ENCODE peak calls at places on chromosomes 13 and 19, in four cellular contexts. R, N, Y and V are unnamed samples.

GRCh38 chr13:72808917-72809500 is 27.1 kb downstream of the PIBF1 start:
- DNase-seq in Y (no peak), R (no peak), N (no peak), V (peak)

GRCh38 chr13:106520205-106521004 is 15.1 kb downstream of the EFNB2 start:
- DNase-seq in Y (no peak), N (no peak), R (no peak), V (no peak)

GRCh38 chr19:45424191-45425058 is 708 bp upstream of the ERCC1 start:
- DNase-seq in R (no peak), Y (peak), N (no peak), V (peak)

GRCh38 chr13:79483302-79483701 is 2.3 kb downstream of the NDFIP2 start:
- DNase-seq in R (no peak), Y (no peak), N (no peak), V (no peak)

GRCh38 chr13:23922005-23922932 is 25.0 kb upstream of the C1QTNF9B start:
- DNase-seq in R (no peak), N (no peak), Y (no peak), V (no peak)

GRCh38 chr13:108214511-108215383 is 589 bp downstream of the LIG4 start:
- DNase-seq in Y (no peak), N (no peak), R (no peak), V (no peak)

GRCh38 chr19:15525291-15525690 is 17.0 kb downstream of the CYP4F22 start:
- DNase-seq in N (no peak), R (no peak), Y (no peak), V (no peak)

GRCh38 chr19:46678110-46678732 is 17.2 kb upstream of the DACT3 start:
- DNase-seq in R (no peak), N (no peak), Y (peak), V (peak)

GRCh38 chr19:405138-405965 is 3.6 kb downstream of the C2CD4C start:
- DNase-seq in R (no peak), N (no peak), Y (peak), V (no peak)

GRCh38 chr19:6710273-6711077 is 10.0 kb downstream of the C3 start:
- DNase-seq in R (no peak), Y (peak), N (no peak), V (no peak)

GRCh38 chr19:41951686-41952172 is 7.4 kb downstream of the RABAC1 start:
- DNase-seq in Y (peak), N (no peak), R (peak), V (peak)

GRCh38 chr13:39603424-39603947 is 493 bp upstream of the LHFPL6 start:
- DNase-seq in R (no peak), N (no peak), Y (peak), V (no peak)

GRCh38 chr13:97982286-97982685 is 28.8 kb downstream of the IPO5 start:
- DNase-seq in N (no peak), Y (no peak), R (no peak), V (no peak)
- TF ChIP-seq SUZ12 in N (no peak), Y (no peak), R (no peak), V (no peak)

GRCh38 chr13:83880275-83881027 is 1.8 kb downstream of the SLITRK1 start:
- DNase-seq in Y (peak), N (no peak), R (no peak), V (no peak)

GRCh38 chr13:83877901-83878300 is 4.4 kb downstream of the SLITRK1 start:
- DNase-seq in N (no peak), R (no peak), Y (no peak), V (no peak)

GRCh38 chr13:83878691-83879410 is 3.4 kb downstream of the SLITRK1 start:
- DNase-seq in Y (peak), N (no peak), R (no peak), V (no peak)

GRCh38 chr13:83881031-83881727 is 1.1 kb downstream of the SLITRK1 start:
- DNase-seq in N (no peak), R (no peak), Y (no peak), V (no peak)

DNA sequence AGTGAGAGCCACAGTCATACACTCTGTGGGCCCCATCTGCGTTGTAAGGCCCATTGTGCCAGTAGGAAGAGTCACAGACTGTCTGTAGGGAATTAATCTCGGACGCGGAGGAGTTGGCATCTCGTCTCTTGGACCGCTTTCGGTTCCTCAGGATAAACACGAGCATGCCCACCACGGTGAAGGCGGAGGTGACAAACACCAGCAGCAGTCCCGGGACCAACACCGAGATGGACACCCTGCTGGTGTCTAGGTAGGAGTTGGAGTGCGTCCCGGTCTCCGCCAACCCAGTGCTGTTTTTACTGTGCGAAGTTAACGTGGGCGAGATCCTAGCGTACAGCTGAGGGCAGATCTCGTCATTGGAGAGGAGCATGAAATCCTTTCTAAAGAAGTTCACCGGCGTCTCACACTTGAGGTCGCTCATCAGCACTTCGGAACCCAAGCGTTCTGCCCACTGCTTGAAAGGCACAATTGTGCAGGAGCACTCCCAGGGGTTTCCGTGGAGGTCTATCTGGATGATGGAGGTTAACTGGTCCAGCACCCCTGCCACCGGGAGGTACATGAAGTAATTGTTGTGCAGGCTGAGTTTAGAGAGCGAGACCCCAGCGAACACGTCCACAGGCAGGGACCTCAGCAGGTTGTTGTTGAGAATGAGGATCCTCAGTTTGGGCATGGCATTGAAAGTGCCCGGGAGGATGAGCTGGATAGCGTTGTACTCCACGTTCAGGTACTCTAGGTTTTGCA is 2.7 kb downstream of the SLITRK1 start:
- DNase-seq in Y (peak), N (no peak), R (no peak), V (no peak)
- TF ChIP-seq SUZ12 in Y (peak), N (no peak), R (no peak), V (no peak)

GRCh38 chr19:29683009-29683408 is 17.7 kb downstream of the PLEKHF1 start:
- DNase-seq in N (no peak), R (no peak), Y (no peak), V (no peak)
- TF ChIP-seq SUZ12 in N (no peak), R (no peak), Y (no peak), V (no peak)

GRCh38 chr13:32023698-32024097 is 7.9 kb upstream of the FRY start:
- DNase-seq in Y (no peak), N (no peak), R (no peak), V (no peak)
- TF ChIP-seq SUZ12 in Y (no peak), N (no peak), R (no peak), V (no peak)

GRCh38 chr19:10518444-10519361 is 1.5 kb upstream of the S1PR5 start:
- DNase-seq in Y (peak), N (no peak), R (no peak), V (no peak)

GRCh38 chr19:10517361-10517759 is at the start of gene S1PR5:
- DNase-seq in N (no peak), R (no peak), Y (no peak), V (peak)

GRCh38 chr19:10517760-10518443 is 655 bp upstream of the S1PR5 start:
- DNase-seq in N (no peak), R (no peak), Y (peak), V (peak)

GRCh38 chr19:10516064-10516385 is 1.2 kb downstream of the S1PR5 start:
- DNase-seq in R (no peak), N (no peak), Y (no peak), V (no peak)

DNA sequence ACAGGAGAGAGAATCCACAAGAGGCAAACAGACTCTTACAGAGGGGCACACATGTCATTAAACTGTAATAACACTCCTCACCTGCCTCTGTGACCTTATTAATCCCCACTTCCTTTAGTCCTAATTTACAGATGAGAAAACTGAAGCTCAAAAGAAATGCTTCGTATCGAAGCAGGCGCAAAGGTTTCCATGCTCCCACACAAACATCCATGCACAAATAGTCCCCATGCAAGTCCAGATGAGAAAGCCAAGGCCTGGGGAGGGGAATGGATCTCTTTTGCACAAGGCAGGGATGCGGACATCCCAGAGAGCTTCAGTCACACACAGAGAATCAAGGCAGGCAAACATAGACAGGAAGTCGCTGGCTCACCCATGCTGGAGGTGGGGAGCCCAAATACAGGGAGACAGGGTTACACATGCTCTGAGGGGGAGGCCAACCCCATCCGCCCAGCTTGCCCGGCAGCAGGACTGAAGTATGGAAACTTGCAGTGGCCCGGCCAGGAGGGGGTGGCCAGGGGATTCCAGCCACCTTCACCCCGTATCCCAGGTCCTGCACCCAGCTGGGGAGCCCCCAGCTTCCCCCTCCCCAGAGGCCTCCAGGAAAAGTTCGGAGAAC is 468 bp downstream of the S1PR5 start:
- DNase-seq in R (no peak), N (no peak), Y (no peak), V (no peak)
- TF ChIP-seq SUZ12 in R (no peak), N (no peak), Y (no peak), V (no peak)

DNA sequence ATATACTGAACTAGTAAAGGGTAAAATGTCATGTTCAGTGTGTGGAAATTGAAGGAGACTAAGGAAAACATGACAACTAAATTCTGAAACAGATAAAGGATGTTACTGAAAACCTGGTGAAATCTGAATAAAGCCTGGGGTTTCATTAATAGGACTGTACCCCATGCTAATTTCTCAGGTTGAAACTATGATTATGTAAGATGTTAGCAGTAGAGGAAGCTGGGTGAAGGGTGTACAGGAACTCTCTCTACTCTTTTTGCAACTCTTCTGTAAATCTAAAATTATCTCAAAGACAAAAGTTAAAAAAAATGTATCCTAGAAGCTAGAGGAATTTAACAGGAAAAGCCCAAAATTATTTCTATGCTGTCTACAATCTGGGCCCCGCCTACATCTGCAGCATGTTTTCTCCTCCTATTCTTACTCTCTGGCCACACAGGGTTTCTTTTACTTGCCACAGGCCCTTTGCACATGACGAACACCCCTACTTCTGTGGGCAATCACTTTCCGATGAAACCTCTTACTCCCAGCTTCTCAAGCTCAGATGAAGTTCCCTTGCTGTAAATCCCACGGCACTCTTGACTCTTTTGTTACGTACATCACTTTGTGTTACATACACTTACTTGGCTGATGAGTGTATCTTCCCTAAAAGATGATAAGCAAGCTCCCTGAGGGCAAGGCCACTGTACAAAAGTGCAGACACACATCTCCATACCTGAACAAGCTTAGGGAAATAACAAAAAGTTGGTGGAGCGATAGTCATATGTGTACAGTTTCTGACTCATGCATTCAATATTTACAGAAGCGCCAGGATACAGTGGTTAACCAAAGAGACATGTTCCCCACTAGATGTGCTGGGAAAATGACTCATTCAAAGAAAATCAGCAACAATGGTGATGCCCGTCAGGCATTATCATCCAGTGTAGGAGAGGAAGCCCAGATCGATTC is 32.6 kb downstream of the RUBCNL start:
- DNase-seq in N (peak), Y (no peak), R (no peak), V (no peak)
- TF ChIP-seq SUZ12 in N (no peak), Y (no peak), R (no peak), V (no peak)